ENCODE peak calls at places on chromosomes 4 and X, in seven cellular contexts. H is K562, Z is endothelial cell of umbilical vein, D is H1, O is GM12878, Y is HCT116, E is SK-N-SH. K is an unnamed sample. For H3K36me3, the result is how much of the 10 kb centered on the place peaks cover.

GRCh38 chrX:18471296-18471695 is 45.9 kb downstream of the CDKL5 start:
- DNase-seq in O (no peak), H (no peak), Z (no peak), D (no peak), Y (no peak), E (no peak), K (no peak)

GRCh38 chr4:48022192-48022799 is 5.7 kb downstream of the NIPAL1 start:
- DNase-seq in E (no peak), Y (no peak), D (no peak), H (no peak), Z (no peak), O (no peak), K (no peak)

GRCh38 chr4:107094332-107094731 is 58.2 kb upstream of the DKK2 start:
- DNase-seq in H (no peak), Y (peak), O (no peak), D (no peak), Z (peak), E (no peak), K (no peak)

GRCh38 chr4:101724093-101724492 is 66.4 kb upstream of the BANK1 start:
- DNase-seq in Y (no peak), H (no peak), D (no peak), O (no peak), Z (no peak), E (no peak), K (no peak)

GRCh38 chrX:71532078-71532752 is 689 bp upstream of the OGT start:
- DNase-seq in H (peak), E (no peak), Z (peak), D (no peak), O (no peak), Y (no peak), K (no peak)

GRCh38 chr4:120692964-120693363 is 229.6 kb downstream of the PRDM5 start:
- DNase-seq in Y (peak), Z (peak), O (no peak), E (no peak), D (no peak), H (no peak), K (peak)

GRCh38 chr4:76429636-76430035 is 5.4 kb upstream of the SHROOM3 start:
- DNase-seq in Y (no peak), O (no peak), Z (no peak), E (no peak), H (no peak), D (no peak), K (no peak)

GRCh38 chrX:49096419-49096818 is 16.7 kb upstream of the WDR45 start:
- DNase-seq in E (no peak), D (no peak), Z (no peak), O (no peak), H (no peak), Y (no peak), K (no peak)

GRCh38 chr4:39814403-39815185 is 116.7 kb downstream of the UBE2K start:
- DNase-seq in Z (no peak), E (peak), O (no peak), H (no peak), D (no peak), Y (peak), K (no peak)

GRCh38 chr4:169100656-169101055 is 90.6 kb upstream of the CBR4 start:
- DNase-seq in Y (no peak), D (no peak), E (no peak), H (no peak), O (no peak), Z (no peak), K (no peak)

GRCh38 chr4:169099775-169100180 is 89.7 kb upstream of the CBR4 start:
- DNase-seq in O (peak), Y (no peak), H (no peak), D (no peak), Z (peak), E (no peak), K (peak)

GRCh38 chr4:169098969-169099685 is 89.1 kb upstream of the CBR4 start:
- DNase-seq in H (no peak), D (no peak), Z (peak), O (no peak), E (no peak), Y (no peak), K (no peak)

GRCh38 chr4:169096221-169096620 is 86.2 kb upstream of the CBR4 start:
- DNase-seq in E (no peak), H (no peak), D (no peak), Y (no peak), O (no peak), Z (no peak), K (no peak)

GRCh38 chr4:169098054-169098896 is 88.2 kb upstream of the CBR4 start:
- DNase-seq in H (no peak), Y (no peak), Z (peak), E (no peak), O (peak), D (no peak), K (no peak)
- TF ChIP-seq POLR2AphosphoS5 in H (no peak), Y (no peak), Z (peak), E (no peak), O (no peak), D (no peak), K (no peak)

DNA sequence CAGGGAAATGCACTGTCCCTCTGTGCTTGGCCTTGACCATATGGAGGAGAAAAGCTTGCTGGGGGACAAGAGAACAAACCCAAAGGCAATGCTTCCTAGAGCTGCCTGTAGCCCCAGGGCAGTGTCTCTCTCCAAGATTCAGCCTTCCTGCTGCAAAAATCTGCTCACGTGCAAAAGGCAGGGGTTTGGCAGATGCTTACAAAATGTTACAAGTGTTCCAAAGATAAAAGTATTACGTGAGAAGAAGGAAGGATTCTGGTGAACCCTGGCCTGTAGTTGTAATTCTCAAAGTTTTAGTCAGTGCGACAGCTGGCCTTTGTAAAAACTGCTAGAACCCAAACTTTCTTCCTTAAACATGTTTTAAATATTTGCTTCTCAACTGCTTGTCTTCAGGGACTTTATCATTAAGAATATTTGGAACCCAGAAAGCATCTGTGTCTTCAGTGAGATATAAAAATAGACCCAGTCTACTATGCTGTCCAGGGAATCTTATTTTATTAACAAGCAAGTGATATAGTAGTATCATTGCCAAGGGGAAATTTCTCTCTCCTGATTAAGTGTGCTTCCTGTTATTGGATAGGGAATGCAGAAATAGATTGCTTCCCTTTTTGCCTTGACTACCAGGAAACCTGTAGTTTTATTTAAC is 232.3 kb downstream of the FRMPD4 start:
- DNase-seq in Y (no peak), H (no peak), O (no peak), E (no peak), D (no peak), Z (peak), K (no peak)
- H3K36me3 ChIP-seq in Y (under half), H (under half), O (under half), E (under half), D (under half), Z (under half), K (under half)

GRCh38 chrX:126300401-126300800 is 134.3 kb upstream of the DCAF12L2 start:
- DNase-seq in Y (no peak), H (no peak), Z (no peak), E (no peak), O (no peak), D (no peak), K (no peak)
- H3K9ac ChIP-seq in Y (no peak), H (no peak), Z (no peak), E (no peak), O (no peak), D (no peak), K (no peak)

GRCh38 chr4:183447646-183448045 is 3.2 kb downstream of the CDKN2AIP start:
- DNase-seq in Y (no peak), D (no peak), Z (no peak), E (no peak), O (no peak), H (no peak), K (no peak)
- TF ChIP-seq POLR2AphosphoS5 in Y (no peak), D (no peak), Z (no peak), E (no peak), O (no peak), H (no peak), K (no peak)

DNA sequence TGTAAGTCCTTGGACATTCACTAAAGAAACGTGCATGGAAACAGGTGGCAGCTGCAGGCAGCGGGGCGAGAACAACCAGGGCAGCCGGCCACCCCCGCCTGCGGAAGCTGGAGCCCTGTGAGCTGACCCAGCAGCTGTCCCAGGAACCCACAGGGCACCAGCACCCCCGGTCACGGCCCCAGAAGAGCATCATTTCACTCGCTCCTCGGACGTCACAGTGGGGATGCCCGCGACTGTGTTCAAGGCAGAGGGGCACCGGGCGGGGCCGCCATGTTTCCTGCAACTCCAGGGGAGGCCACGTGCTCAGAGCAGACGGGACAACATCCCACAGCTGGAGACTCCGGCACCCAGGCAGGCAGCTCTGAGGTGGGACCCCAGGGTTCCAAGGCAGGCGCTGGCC is 45.0 kb upstream of the CPLX1 start:
- DNase-seq in O (no peak), E (no peak), D (no peak), H (no peak), Z (no peak), Y (no peak), K (no peak)
- H3K36me3 ChIP-seq in O (under half), E (under half), D (under half), H (half or more), Z (under half), Y (under half), K (under half)

DNA sequence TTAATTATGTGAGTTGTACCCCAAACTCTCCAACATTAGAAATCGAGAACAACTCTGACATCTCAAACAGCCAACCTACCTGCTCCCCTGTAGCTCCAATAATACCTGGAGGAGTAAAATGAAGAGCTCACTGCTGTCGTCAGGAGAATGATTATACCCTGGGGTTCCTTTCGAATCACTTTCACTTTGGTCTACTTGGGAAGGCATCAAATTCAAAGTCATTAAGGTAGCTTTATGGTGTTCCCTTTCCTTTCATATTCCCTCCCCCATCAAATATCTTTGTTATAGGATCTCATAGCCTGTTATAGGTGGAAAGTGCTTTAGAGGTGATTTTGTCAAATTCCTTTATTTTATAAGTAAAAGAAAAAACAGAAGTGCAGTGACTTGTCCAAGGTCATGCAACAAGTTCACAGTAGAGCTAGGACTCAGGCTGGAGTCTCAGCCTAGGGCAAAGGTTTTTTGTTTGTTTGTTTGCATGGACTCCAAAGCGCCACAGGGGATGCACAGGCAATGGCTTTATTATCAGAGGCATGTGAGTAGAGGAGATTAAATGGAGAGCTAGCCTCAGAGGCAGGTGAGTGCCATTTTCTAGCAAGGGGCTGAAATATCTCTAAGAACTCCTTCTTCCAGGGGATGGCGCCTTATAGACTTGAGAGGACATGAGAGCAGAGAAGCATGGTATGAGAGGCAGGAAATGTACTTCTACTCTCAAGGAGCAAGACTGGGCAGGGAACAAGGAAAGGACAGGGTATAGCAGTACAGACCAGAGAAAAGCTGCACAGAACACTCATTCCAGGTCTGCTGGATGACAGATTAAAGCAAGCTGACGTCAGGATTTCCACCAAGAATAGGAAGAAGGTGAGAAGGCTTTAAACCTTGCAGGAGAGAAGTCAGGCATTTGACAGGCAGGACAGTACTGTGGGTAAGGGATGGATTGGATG is 262.1 kb upstream of the GPC4 start:
- DNase-seq in O (no peak), Y (no peak), Z (no peak), D (no peak), H (no peak), E (no peak), K (no peak)
- H3K9ac ChIP-seq in O (no peak), Y (no peak), Z (no peak), D (no peak), H (no peak), E (no peak), K (no peak)

GRCh38 chr4:85151349-85151748 is 184.9 kb upstream of the WDFY3 start:
- DNase-seq in E (no peak), Y (no peak), H (no peak), O (no peak), D (no peak), Z (no peak), K (no peak)

GRCh38 chr4:85152490-85152889 is 186.0 kb upstream of the WDFY3 start:
- DNase-seq in Z (no peak), H (no peak), O (no peak), D (no peak), E (no peak), Y (no peak), K (no peak)

GRCh38 chr4:85151786-85152185 is 185.3 kb upstream of the WDFY3 start:
- DNase-seq in Y (no peak), O (no peak), D (no peak), Z (no peak), E (no peak), H (no peak), K (no peak)

GRCh38 chr4:85147481-85148076 is 181.1 kb upstream of the WDFY3 start:
- DNase-seq in O (peak), Z (peak), H (peak), E (peak), Y (peak), D (no peak), K (peak)

GRCh38 chr4:85149656-85150055 is 183.2 kb upstream of the WDFY3 start:
- DNase-seq in H (no peak), Y (no peak), O (no peak), E (no peak), Z (no peak), D (no peak), K (no peak)
- TF ChIP-seq POLR2AphosphoS5 in H (no peak), Y (no peak), O (no peak), E (no peak), Z (no peak), D (no peak), K (no peak)

GRCh38 chr4:80007745-80008149 is 65.3 kb downstream of the ANTXR2 start:
- DNase-seq in Z (peak), E (no peak), H (peak), D (no peak), O (peak), Y (no peak), K (no peak)
- H3K36me3 ChIP-seq in Z (under half), E (half or more), H (under half), D (under half), O (under half), Y (under half), K (under half)

DNA sequence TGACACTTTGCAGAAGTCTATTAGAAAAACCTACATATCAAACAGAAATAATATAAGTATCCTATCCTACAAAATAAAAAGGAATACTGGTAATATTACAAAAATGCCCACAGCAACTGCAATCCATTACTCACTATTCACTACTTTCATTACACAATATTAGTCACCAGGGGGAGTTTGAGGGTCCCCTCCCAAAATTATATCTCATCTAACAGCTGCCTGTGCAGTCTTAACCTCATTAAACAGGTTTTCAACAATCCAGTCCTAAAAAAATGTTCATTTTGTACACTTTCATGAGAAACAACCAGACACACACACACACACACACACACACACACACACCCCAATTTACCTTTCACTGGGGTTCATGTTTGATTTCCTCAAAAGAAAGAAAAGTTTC is 2.9 kb downstream of the CLOCK start:
- DNase-seq in E (peak), O (no peak), D (no peak), Z (no peak), Y (peak), H (peak), K (no peak)
- H3K9ac ChIP-seq in E (peak), O (no peak), D (no peak), Z (no peak), Y (peak), H (peak), K (peak)

DNA sequence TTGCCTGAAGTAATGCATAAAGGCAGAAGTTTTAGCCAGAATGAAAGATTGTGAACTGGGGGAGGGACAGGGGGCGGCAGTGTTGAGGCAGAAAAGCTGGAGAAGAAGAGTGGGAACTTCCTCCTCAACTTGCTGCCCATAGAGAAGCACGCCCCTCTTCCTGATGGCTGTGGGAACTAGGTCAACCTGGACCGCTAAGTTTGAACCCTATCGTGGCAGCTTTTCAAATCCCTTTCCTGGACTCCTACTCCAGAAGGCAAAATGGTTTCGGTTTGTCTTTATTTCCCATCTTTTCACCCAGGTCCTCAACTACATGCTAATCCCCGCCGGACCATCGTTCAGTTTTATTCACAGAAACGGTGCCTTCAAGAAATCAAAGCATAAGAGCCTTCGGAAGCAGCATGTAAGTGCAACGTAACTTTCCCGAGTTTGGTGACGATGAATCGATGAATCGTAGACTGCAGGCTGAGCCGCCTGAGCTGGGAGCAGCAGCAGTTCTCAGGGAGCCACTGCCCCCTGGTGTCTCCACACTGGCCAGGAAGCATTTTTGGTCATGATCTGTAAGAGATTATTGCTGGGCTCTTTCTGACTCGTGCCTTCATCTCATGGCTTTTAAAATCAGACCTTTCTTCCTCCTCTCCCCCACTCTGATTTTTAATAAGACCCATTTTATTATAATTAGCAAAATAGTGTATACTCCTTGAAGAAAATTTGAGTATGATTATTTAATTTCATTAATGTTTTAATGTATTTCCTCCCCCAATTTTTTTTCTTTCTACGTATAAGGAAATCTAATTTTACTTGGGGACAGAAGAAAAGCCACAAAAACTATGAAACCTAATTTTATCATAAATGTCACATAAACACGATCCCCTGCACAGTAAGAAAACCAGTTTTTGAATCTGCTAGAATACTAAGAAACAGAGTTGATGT is 21.4 kb downstream of the SPINK2 start:
- DNase-seq in H (peak), D (peak), Z (peak), Y (peak), E (peak), O (peak), K (peak)
- TF ChIP-seq POLR2AphosphoS5 in H (no peak), D (no peak), Z (no peak), Y (no peak), E (no peak), O (no peak), K (no peak)

K was measured in SK-N-MC.